ENCODE peak calls at places on chromosomes 13 and 19, in eight cellular contexts. T, P, G, W, E, J, K and B are unnamed samples.

GRCh38 chr13:114110091-114110829 is 22.2 kb downstream of the RASA3 start:
- DNase-seq in T (peak; percentile 44), P (peak; percentile 53), G (peak; percentile 46), W (no peak), E (peak; percentile 59), J (no peak), K (no peak), B (no peak)

GRCh38 chr13:109919715-109920375 is 133.5 kb upstream of the IRS2 start:
- DNase-seq in T (no peak), P (no peak), G (no peak), W (no peak), E (no peak), J (no peak), K (no peak), B (no peak)

GRCh38 chr13:43085545-43085944 is 62.2 kb downstream of the DNAJC15 start:
- DNase-seq in T (no peak), P (no peak), G (no peak), W (peak; percentile 32), E (no peak), J (peak; percentile 36), K (no peak), B (no peak)

GRCh38 chr19:51372649-51373504 is at the start of gene NKG7:
- DNase-seq in T (no peak), P (no peak), G (peak; percentile 64), W (no peak), E (peak; percentile 66), J (no peak), K (peak; percentile 66), B (no peak)

GRCh38 chr13:90055121-90055520 is 1292.4 kb upstream of the MIR17HG start:
- DNase-seq in T (no peak), P (no peak), G (no peak), W (no peak), E (no peak), J (no peak), K (no peak), B (no peak)

GRCh38 chr13:76812206-76812882 is 73.9 kb downstream of the KCTD12 start:
- DNase-seq in T (no peak), P (no peak), G (no peak), W (peak; percentile 95), E (no peak), J (no peak), K (no peak), B (no peak)

GRCh38 chr13:40077396-40078027 is 422.1 kb downstream of the COG6 start:
- DNase-seq in T (no peak), P (no peak), G (no peak), W (no peak), E (no peak), J (no peak), K (no peak), B (no peak)

GRCh38 chr19:10286803-10287737 is at the start of gene ICAM4:
- DNase-seq in T (no peak), P (peak; percentile 63), G (no peak), W (no peak), E (peak; percentile 59), J (no peak), K (no peak), B (no peak)

GRCh38 chr13:61170791-61171330 is 244.8 kb downstream of the PCDH20 start:
- DNase-seq in T (no peak), P (no peak), G (no peak), W (peak; percentile 21), E (no peak), J (peak; percentile 72), K (no peak), B (no peak)

GRCh38 chr13:25295228-25295627 is 6.2 kb upstream of the NUP58 start:
- DNase-seq in T (no peak), P (no peak), G (no peak), W (no peak), E (no peak), J (no peak), K (no peak), B (no peak)

GRCh38 chr13:39505151-39505550 is 97.8 kb downstream of the LHFPL6 start:
- DNase-seq in T (no peak), P (no peak), G (no peak), W (no peak), E (no peak), J (no peak), K (no peak), B (no peak)

GRCh38 chr13:95779522-95779921 is 102.6 kb downstream of the DNAJC3 start:
- DNase-seq in T (no peak), P (no peak), G (no peak), W (no peak), E (no peak), J (no peak), K (no peak), B (no peak)

GRCh38 chr19:13159713-13160112 is 9.5 kb downstream of the IER2 start:
- DNase-seq in T (no peak), P (no peak), G (no peak), W (no peak), E (no peak), J (no peak), K (no peak), B (no peak)

GRCh38 chr13:31761951-31762350 is 22.6 kb downstream of the RXFP2 start:
- DNase-seq in T (no peak), P (no peak), G (no peak), W (no peak), E (no peak), J (no peak), K (no peak), B (no peak)

GRCh38 chr13:29819157-29819556 is 31.3 kb downstream of the UBL3 start:
- DNase-seq in T (no peak), P (no peak), G (no peak), W (no peak), E (no peak), J (no peak), K (no peak), B (no peak)

GRCh38 chr13:109602356-109602755 is 184.0 kb downstream of the IRS2 start:
- DNase-seq in T (no peak), P (no peak), G (no peak), W (no peak), E (no peak), J (no peak), K (no peak), B (no peak)

GRCh38 chr19:48726573-48726972 is 7.0 kb upstream of the MAMSTR start:
- DNase-seq in T (no peak), P (no peak), G (no peak), W (no peak), E (peak; percentile 39), J (no peak), K (no peak), B (no peak)

GRCh38 chr19:45298264-45298663 is 24.4 kb downstream of the CKM start:
- DNase-seq in T (no peak), P (no peak), G (no peak), W (no peak), E (no peak), J (no peak), K (no peak), B (no peak)

GRCh38 chr19:4130635-4131438 is 6.9 kb upstream of the MAP2K2 start:
- DNase-seq in T (no peak), P (no peak), G (no peak), W (no peak), E (no peak), J (no peak), K (no peak), B (no peak)

GRCh38 chr13:27170221-27170520 is 1.4 kb downstream of the USP12 start:
- DNase-seq in T (no peak), P (no peak), G (no peak), W (no peak), E (peak; percentile 51), J (no peak), K (no peak), B (no peak)

GRCh38 chr13:44523176-44524017 is 52.7 kb downstream of the TSC22D1 start:
- DNase-seq in T (no peak), P (no peak), G (no peak), W (peak; percentile 18), E (peak; percentile 14), J (no peak), K (no peak), B (no peak)

GRCh38 chr13:19927117-19927734 is 31.3 kb upstream of the ZMYM2 start:
- DNase-seq in T (no peak), P (no peak), G (no peak), W (peak; percentile 57), E (peak; percentile 30), J (peak; percentile 11), K (no peak), B (no peak)

GRCh38 chr13:33092422-33092987 is 76.3 kb downstream of the KL start:
- DNase-seq in T (no peak), P (no peak), G (no peak), W (no peak), E (no peak), J (no peak), K (no peak), B (no peak)

GRCh38 chr19:4059931-4060620 is 6.6 kb downstream of the ZBTB7A start:
- DNase-seq in T (peak; percentile 33), P (no peak), G (no peak), W (no peak), E (peak; percentile 67), J (no peak), K (peak; percentile 54), B (no peak)

GRCh38 chr19:44745386-44745831 is 3.1 kb upstream of the BCL3 start:
- DNase-seq in T (no peak), P (no peak), G (no peak), W (no peak), E (no peak), J (no peak), K (no peak), B (no peak)

GRCh38 chr19:11155373-11156120 is at the start of gene SPC24:
- DNase-seq in T (peak; percentile 72), P (peak; percentile 97), G (peak; percentile 85), W (peak; percentile 100), E (peak; percentile 100), J (peak; percentile 99), K (peak; percentile 78), B (peak; percentile 91)

GRCh38 chr19:1214299-1214861 is 8.8 kb downstream of the STK11 start:
- DNase-seq in T (no peak), P (no peak), G (no peak), W (no peak), E (no peak), J (no peak), K (no peak), B (no peak)